ENCODE peak calls at places on chromosomes 7 and 10, in five cellular contexts. J is psoas muscle; X is ELR; C is bronchial epithelial cell; D is activated CD8-positive, alpha-beta T cell treated with anti-CD3 and anti-CD28 coated beads for 36 hours. W is an unnamed sample.

GRCh38 chr7:158126661-158127060 is 461.0 kb downstream of the PTPRN2 start:
- DNase-seq in J (no peak), X (no peak), C (no peak), D (no peak), W (no peak)

GRCh38 chr7:41261081-41261480 is 441.8 kb downstream of the INHBA start:
- DNase-seq in J (no peak), X (no peak), C (no peak), D (no peak), W (no peak)

GRCh38 chr7:81688622-81689411 is 81.0 kb downstream of the HGF start:
- DNase-seq in J (no peak), X (no peak), C (no peak), D (no peak), W (no peak)

GRCh38 chr7:21330462-21331178 is 97.3 kb upstream of the SP4 start:
- DNase-seq in J (no peak), X (no peak), C (no peak), D (no peak), W (no peak)

GRCh38 chr10:73774637-73775036 is 7.2 kb upstream of the CHCHD1 start:
- DNase-seq in J (no peak), X (peak; percentile 51), C (peak; percentile 40), D (no peak), W (no peak)

GRCh38 chr7:22786290-22786932 is 36.2 kb downstream of the TOMM7 start:
- DNase-seq in J (no peak), X (no peak), C (no peak), D (no peak), W (no peak)

GRCh38 chr10:124697837-124698559 is 46.2 kb downstream of the FAM53B start:
- DNase-seq in J (no peak), X (peak; percentile 26), C (peak; percentile 25), D (peak; percentile 76), W (no peak)

GRCh38 chr7:139358541-139359365 is 941 bp upstream of the LUC7L2 start:
- DNase-seq in J (peak; percentile 26), X (peak; percentile 45), C (peak; percentile 48), D (peak; percentile 71), W (no peak)

GRCh38 chr7:27184342-27185012 is 555 bp downstream of the HOXA11 start:
- DNase-seq in J (no peak), X (peak; percentile 76), C (no peak), D (peak; percentile 55), W (no peak)

GRCh38 chr7:149772821-149773425 is 465 bp downstream of the ZNF467 start:
- DNase-seq in J (no peak), X (no peak), C (no peak), D (peak; percentile 41), W (no peak)

GRCh38 chr7:138538996-138539644 is 79.1 kb downstream of the TRIM24 start:
- DNase-seq in J (no peak), X (no peak), C (no peak), D (no peak), W (no peak)

GRCh38 chr7:5652118-5652517 is 129.3 kb downstream of the RNF216 start:
- DNase-seq in J (no peak), X (no peak), C (no peak), D (no peak), W (no peak)

GRCh38 chr7:16908561-16908960 is 26.8 kb upstream of the AGR3 start:
- DNase-seq in J (no peak), X (no peak), C (no peak), D (no peak), W (no peak)

GRCh38 chr10:48931188-48931587 is 8.5 kb downstream of the LRRC18 start:
- DNase-seq in J (no peak), X (no peak), C (no peak), D (no peak), W (no peak)

GRCh38 chr7:116876664-116877442 is 14.5 kb downstream of the CAPZA2 start:
- DNase-seq in J (peak; percentile 27), X (no peak), C (no peak), D (no peak), W (peak; percentile 79)

GRCh38 chr10:55397777-55398176 is 596.7 kb upstream of the PCDH15 start:
- DNase-seq in J (no peak), X (no peak), C (no peak), D (no peak), W (no peak)

GRCh38 chr7:98840096-98840495 is 29.7 kb downstream of the TMEM130 start:
- DNase-seq in J (no peak), X (no peak), C (no peak), D (no peak), W (no peak)

GRCh38 chr7:41047789-41048191 is 655.1 kb downstream of the INHBA start:
- DNase-seq in J (peak; percentile 28), X (peak; percentile 63), C (no peak), D (no peak), W (peak; percentile 63)

GRCh38 chr7:64908358-64908757 is 5.3 kb downstream of the ZNF273 start:
- DNase-seq in J (no peak), X (no peak), C (no peak), D (no peak), W (no peak)

GRCh38 chr10:60718891-60719290 is 59.4 kb upstream of the CDK1 start:
- DNase-seq in J (no peak), X (no peak), C (no peak), D (no peak), W (no peak)

GRCh38 chr10:32054087-32054486 is 2.1 kb downstream of the KIF5B start:
- DNase-seq in J (no peak), X (peak; percentile 66), C (peak; percentile 59), D (no peak), W (no peak)

GRCh38 chr7:69211739-69212138 is 386.5 kb upstream of the AUTS2 start:
- DNase-seq in J (no peak), X (no peak), C (no peak), D (no peak), W (no peak)

GRCh38 chr10:92747600-92747999 is 57.8 kb downstream of the HHEX start:
- DNase-seq in J (no peak), X (no peak), C (no peak), D (peak; percentile 10), W (no peak)

GRCh38 chr10:58952747-58953466 is 223.5 kb upstream of the PHYHIPL start:
- DNase-seq in J (no peak), X (peak; percentile 63), C (peak; percentile 49), D (peak; percentile 12), W (peak; percentile 66)

GRCh38 chr7:73885975-73886798 is 25.2 kb downstream of the TMEM270 start:
- DNase-seq in J (peak; percentile 74), X (peak; percentile 55), C (no peak), D (no peak), W (peak; percentile 86)

GRCh38 chr10:53253221-53253620 is 480.6 kb upstream of the MBL2 start:
- DNase-seq in J (no peak), X (no peak), C (no peak), D (no peak), W (no peak)

GRCh38 chr7:50780436-50780835 is 2.3 kb downstream of the GRB10 start:
- DNase-seq in J (no peak), X (no peak), C (no peak), D (no peak), W (no peak)

GRCh38 chr7:35793225-35793579 is 7.7 kb upstream of the SEPTIN7 start:
- DNase-seq in J (no peak), X (peak; percentile 16), C (no peak), D (no peak), W (no peak)

GRCh38 chr7:33982425-33982786 is 77.1 kb downstream of the BMPER start:
- DNase-seq in J (no peak), X (peak; percentile 86), C (peak; percentile 52), D (no peak), W (no peak)

GRCh38 chr7:120828528-120828927 is 29.4 kb downstream of the TSPAN12 start:
- DNase-seq in J (no peak), X (no peak), C (no peak), D (no peak), W (no peak)

GRCh38 chr10:1002425-1003006 is 14.3 kb downstream of the GTPBP4 start:
- DNase-seq in J (no peak), X (no peak), C (no peak), D (no peak), W (no peak)

GRCh38 chr7:152848026-152848425 is 88.5 kb downstream of the ACTR3B start:
- DNase-seq in J (no peak), X (no peak), C (no peak), D (no peak), W (no peak)

W was measured in right atrium auricular region.